ENCODE peak calls at places on chromosomes 11 and 22, in nine cellular contexts. E, B, P, K, L, J, M, O and T are unnamed samples.

GRCh38 chr11:1031121-1031899 is 5.2 kb downstream of the MUC6 start:
- DNase-seq in E (no peak), B (no peak), P (no peak), K (no peak), L (no peak), J (no peak), M (no peak), O (no peak), T (no peak)

GRCh38 chr22:24810043-24810749 is 4.2 kb downstream of the SGSM1 start:
- DNase-seq in E (no peak), B (no peak), P (no peak), K (no peak), L (no peak), J (no peak), M (peak), O (no peak), T (no peak)

GRCh38 chr11:44863231-44863630 is 87.5 kb downstream of the TP53I11 start:
- DNase-seq in E (no peak), B (peak), P (no peak), K (no peak), L (no peak), J (no peak), M (no peak), O (no peak), T (no peak)

GRCh38 chr11:114259124-114259526 is 37.1 kb upstream of the NNMT start:
- DNase-seq in E (no peak), B (no peak), P (no peak), K (no peak), L (no peak), J (no peak), M (peak), O (no peak), T (no peak)

GRCh38 chr11:26073646-26074045 is 258.3 kb upstream of the ANO3 start:
- DNase-seq in E (no peak), B (no peak), P (no peak), K (no peak), L (no peak), J (no peak), M (no peak), O (no peak), T (no peak)

GRCh38 chr22:17629167-17629489 is 579 bp upstream of the ATP6V1E1 start:
- DNase-seq in E (no peak), B (no peak), P (no peak), K (no peak), L (no peak), J (no peak), M (no peak), O (no peak), T (no peak)

GRCh38 chr22:19579880-19580279 is 55.7 kb upstream of the CLDN5 start:
- DNase-seq in E (no peak), B (no peak), P (no peak), K (no peak), L (no peak), J (no peak), M (peak), O (peak), T (no peak)

GRCh38 chr11:1226226-1226961 is 3.5 kb downstream of the MUC5B start:
- DNase-seq in E (no peak), B (peak), P (no peak), K (no peak), L (no peak), J (no peak), M (peak), O (no peak), T (no peak)

GRCh38 chr11:13551834-13552233 is 56.0 kb upstream of the PTH start:
- DNase-seq in E (no peak), B (no peak), P (no peak), K (no peak), L (no peak), J (no peak), M (no peak), O (no peak), T (no peak)

GRCh38 chr11:64216879-64217278 is 9.1 kb downstream of the TRPT1 start:
- DNase-seq in E (no peak), B (no peak), P (no peak), K (no peak), L (no peak), J (no peak), M (no peak), O (no peak), T (no peak)

GRCh38 chr11:92790376-92790775 is 179.1 kb upstream of the MTNR1B start:
- DNase-seq in E (no peak), B (no peak), P (no peak), K (no peak), L (no peak), J (no peak), M (no peak), O (no peak), T (no peak)

GRCh38 chr11:101369835-101370234 is 214.0 kb downstream of the TRPC6 start:
- DNase-seq in E (no peak), B (no peak), P (no peak), K (no peak), L (no peak), J (no peak), M (no peak), O (no peak), T (no peak)